ENCODE peak calls at places on chromosomes 11 and 22, in five cellular contexts. J is HL-60; E is stimulated activated CD8-positive, alpha-beta memory T cell treated with anti-CD3 and anti-CD28 coated beads, Interleukin-4, amount 100 ng/mL, for 48 hours; A is activated effector memory CD4-positive, alpha-beta T cell treated with Interleukin-2 at 50 U/mL for 16 hours; M is ACHN. F is an unnamed sample.

GRCh38 chr11:28038775-28039174 is 69.2 kb downstream of the KIF18A start:
- DNase-seq in J (no peak), E (no peak), A (no peak), M (no peak), F (no peak)

GRCh38 chr11:130434521-130435223 is 6.3 kb upstream of the ADAMTS8 start:
- DNase-seq in J (peak), E (peak), A (peak), M (peak), F (peak)

GRCh38 chr11:64245401-64245796 is 1.3 kb downstream of the PPP1R14B start:
- DNase-seq in J (peak), E (peak), A (peak), M (no peak), F (no peak)

GRCh38 chr11:84655729-84656128 is 971.4 kb downstream of the DLG2 start:
- DNase-seq in J (no peak), E (no peak), A (no peak), M (no peak), F (no peak)

GRCh38 chr11:102361100-102362021 is 14.3 kb downstream of the BIRC2 start:
- DNase-seq in J (no peak), E (no peak), A (peak), M (no peak), F (peak)

GRCh38 chr11:116563028-116563712 is 209.6 kb downstream of the BUD13 start:
- DNase-seq in J (no peak), E (no peak), A (no peak), M (no peak), F (no peak)

GRCh38 chr22:47976219-47976618 is 1213.8 kb downstream of the TBC1D22A start:
- DNase-seq in J (no peak), E (no peak), A (no peak), M (no peak), F (no peak)

GRCh38 chr11:12768731-12769673 is 94.8 kb downstream of the TEAD1 start:
- DNase-seq in J (no peak), E (no peak), A (no peak), M (no peak), F (no peak)

GRCh38 chr11:82992219-82992618 is 79.5 kb downstream of the RAB30 start:
- DNase-seq in J (no peak), E (no peak), A (no peak), M (no peak), F (no peak)

GRCh38 chr11:127939000-127939399 is 648.4 kb downstream of the ETS1 start:
- DNase-seq in J (no peak), E (no peak), A (no peak), M (no peak), F (no peak)

GRCh38 chr11:71525188-71525937 is 1.7 kb upstream of the KRTAP5-7 start:
- DNase-seq in J (no peak), E (no peak), A (no peak), M (no peak), F (no peak)

GRCh38 chr11:28632338-28632737 is 524.1 kb downstream of the METTL15 start:
- DNase-seq in J (no peak), E (no peak), A (no peak), M (no peak), F (no peak)

GRCh38 chr11:130554241-130555055 is 106.0 kb downstream of the ADAMTS15 start:
- DNase-seq in J (no peak), E (no peak), A (no peak), M (no peak), F (no peak)

GRCh38 chr22:27115816-27116256 is 458.4 kb downstream of the MIAT start:
- DNase-seq in J (no peak), E (no peak), A (no peak), M (peak), F (no peak)

GRCh38 chr11:34327804-34328631 is 29.8 kb downstream of the ABTB2 start:
- DNase-seq in J (no peak), E (no peak), A (no peak), M (no peak), F (no peak)

GRCh38 chr11:133953999-133954398 is 2.8 kb downstream of the IGSF9B start:
- DNase-seq in J (no peak), E (no peak), A (no peak), M (no peak), F (no peak)

GRCh38 chr11:74000307-74000630 is 8.6 kb downstream of the UCP3 start:
- DNase-seq in J (no peak), E (peak), A (no peak), M (no peak), F (no peak)

GRCh38 chr11:26960265-26960664 is 33.6 kb upstream of the FIBIN start:
- DNase-seq in J (no peak), E (no peak), A (no peak), M (no peak), F (no peak)

GRCh38 chr11:10325398-10326079 is 20.7 kb downstream of the ADM start:
- DNase-seq in J (no peak), E (no peak), A (no peak), M (no peak), F (no peak)

F was measured in CD4-positive, CD25-positive, alpha-beta regulatory T cell.